ENCODE peak calls at places on chromosomes 12 and 14, in four cellular contexts. S is HepG2, D is GM12878, Z is K562. M is an unnamed sample.

GRCh38 chr12:58313091-58313855 is 371.9 kb downstream of the ATP23 start:
- DNase-seq in S (no peak), D (no peak), Z (no peak), M (no peak)

GRCh38 chr12:49413796-49414195 is 46.5 kb downstream of the SPATS2 start:
- DNase-seq in S (no peak), D (no peak), Z (no peak), M (no peak)

GRCh38 chr12:107405436-107405835 is 280.2 kb upstream of the PWP1 start:
- DNase-seq in S (no peak), D (no peak), Z (no peak), M (no peak)

GRCh38 chr12:30134229-30134628 is 350.5 kb upstream of the TMTC1 start:
- DNase-seq in S (peak), D (no peak), Z (peak), M (peak)

GRCh38 chr14:36683083-36683724 is 21.5 kb downstream of the PAX9 start:
- DNase-seq in S (no peak), D (no peak), Z (no peak), M (no peak)

GRCh38 chr12:116015525-116015924 is 262.0 kb downstream of the MED13L start:
- DNase-seq in S (peak), D (no peak), Z (peak), M (peak)

GRCh38 chr12:19546611-19547162 is 107.4 kb downstream of the AEBP2 start:
- DNase-seq in S (no peak), D (no peak), Z (no peak), M (no peak)

GRCh38 chr12:52837341-52837741 is 3.2 kb upstream of the KRT79 start:
- DNase-seq in S (no peak), D (no peak), Z (peak), M (peak)

GRCh38 chr12:71900091-71900490 is 38.6 kb upstream of the TPH2 start:
- DNase-seq in S (peak), D (no peak), Z (peak), M (peak)

GRCh38 chr12:46649433-46649832 is 176.4 kb downstream of the SLC38A4 start:
- DNase-seq in S (no peak), D (no peak), Z (no peak), M (no peak)

GRCh38 chr14:73368621-73369020 is 89.7 kb downstream of the NUMB start:
- DNase-seq in S (no peak), D (no peak), Z (no peak), M (no peak)

GRCh38 chr12:9243999-9244649 is 35.9 kb upstream of the PZP start:
- DNase-seq in S (peak), D (no peak), Z (no peak), M (no peak)

GRCh38 chr12:23083267-23083666 is 458.3 kb downstream of the ETNK1 start:
- DNase-seq in S (no peak), D (no peak), Z (peak), M (peak)

GRCh38 chr14:34874386-34875030 is 652 bp downstream of the BAZ1A start:
- DNase-seq in S (peak), D (no peak), Z (peak), M (peak)

GRCh38 chr12:42735869-42736361 is 146.4 kb upstream of the PRICKLE1 start:
- DNase-seq in S (no peak), D (no peak), Z (no peak), M (no peak)

GRCh38 chr12:51751657-51752056 is 96.9 kb downstream of the FIGNL2 start:
- DNase-seq in S (no peak), D (no peak), Z (no peak), M (no peak)

GRCh38 chr12:115341442-115341841 is 657.5 kb upstream of the TBX3 start:
- DNase-seq in S (no peak), D (no peak), Z (no peak), M (peak)

GRCh38 chr14:35402323-35403084 is 2.0 kb downstream of the NFKBIA start:
- DNase-seq in S (no peak), D (no peak), Z (no peak), M (no peak)

GRCh38 chr14:93075891-93076290 is 39.8 kb downstream of the ITPK1 start:
- DNase-seq in S (no peak), D (no peak), Z (no peak), M (no peak)

GRCh38 chr14:93072659-93073365 is 42.9 kb downstream of the ITPK1 start:
- DNase-seq in S (no peak), D (peak), Z (no peak), M (no peak)

GRCh38 chr14:93076755-93077154 is 39.0 kb downstream of the ITPK1 start:
- DNase-seq in S (no peak), D (no peak), Z (no peak), M (no peak)

GRCh38 chr14:93073366-93073722 is 42.4 kb downstream of the ITPK1 start:
- DNase-seq in S (no peak), D (no peak), Z (no peak), M (no peak)

DNA sequence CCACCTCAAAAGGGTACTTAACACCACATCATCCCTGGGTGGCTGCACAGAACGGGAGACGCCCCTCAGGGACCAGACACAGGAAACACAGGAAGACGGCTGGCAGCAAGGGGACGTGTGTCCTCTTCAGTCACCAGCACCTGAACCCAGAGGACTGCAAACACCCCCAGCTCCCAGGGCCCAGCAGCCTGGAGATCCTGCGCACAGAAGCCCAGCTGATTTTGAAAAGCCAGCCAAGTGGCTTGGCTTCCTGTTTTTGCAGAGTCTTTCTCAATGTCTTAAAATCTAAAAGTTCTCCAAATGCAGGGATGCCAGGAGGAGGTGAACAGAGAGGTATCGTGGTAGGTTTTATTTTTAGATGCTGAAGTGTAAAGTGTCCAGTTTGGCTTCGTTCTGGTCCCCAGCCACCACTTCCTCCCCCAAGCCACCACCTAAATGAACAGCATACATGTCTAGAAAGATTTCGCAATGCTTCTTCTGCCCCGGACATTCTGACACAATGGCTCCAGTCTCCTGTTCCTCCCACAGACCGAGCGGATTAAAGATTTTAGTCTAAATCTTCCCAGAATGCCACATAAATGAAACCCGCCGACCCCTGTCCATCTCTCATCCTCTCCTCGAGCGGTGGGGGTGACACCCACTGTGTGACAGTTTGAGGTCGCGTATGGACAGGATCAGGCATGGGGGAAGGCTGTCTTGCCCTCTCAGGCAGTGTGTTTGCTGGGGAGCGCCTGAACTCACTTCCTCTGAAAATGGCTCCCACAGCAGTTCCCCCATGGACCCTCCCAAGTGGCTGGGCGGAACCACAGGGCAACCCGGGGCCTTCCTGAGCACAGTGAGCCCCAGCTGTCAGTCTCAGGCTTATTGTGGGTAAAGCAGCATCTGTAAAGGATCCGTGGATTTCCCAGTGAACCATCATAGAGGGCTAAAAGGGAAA is 41.6 kb downstream of the ITPK1 start:
- DNase-seq in S (peak), D (no peak), Z (no peak), M (no peak)
- TF ChIP-seq POLR2AphosphoS2 in S (no peak), D (no peak), Z (no peak), M (no peak)

DNA sequence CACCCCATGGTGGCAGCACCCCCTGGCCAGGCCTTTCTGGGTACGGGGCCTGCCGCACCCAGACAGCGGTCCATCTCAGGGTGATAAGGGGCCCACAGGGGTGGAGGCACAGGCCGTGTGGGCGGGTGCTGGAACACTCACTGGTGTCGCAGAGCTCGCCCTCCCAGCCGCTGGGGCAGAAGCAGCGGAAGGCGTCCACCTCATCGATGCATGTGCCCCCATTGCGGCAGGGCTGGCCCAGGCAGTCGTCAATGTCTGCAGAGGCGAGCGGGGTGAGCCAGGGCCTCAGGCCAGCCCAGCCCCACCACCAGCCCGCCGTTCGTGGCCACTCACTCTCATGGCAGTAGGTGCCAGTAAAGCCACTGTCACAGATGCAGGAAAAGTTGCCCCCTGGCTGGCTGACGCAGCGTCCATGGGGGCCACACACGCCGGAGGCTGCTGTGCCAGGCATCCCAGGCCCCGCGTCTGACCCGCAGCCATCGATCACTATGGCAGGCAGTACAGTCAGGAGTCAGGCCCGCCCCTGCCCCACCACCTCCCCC is 19.9 kb downstream of the JAG2 start:
- DNase-seq in S (no peak), D (no peak), Z (no peak), M (no peak)
- TF ChIP-seq POLR2AphosphoS2 in S (no peak), D (no peak), Z (no peak), M (no peak)

GRCh38 chr12:14366211-14366762 is 805 bp downstream of the ATF7IP start:
- DNase-seq in S (peak), D (no peak), Z (peak), M (peak)
- TF ChIP-seq POLR2AphosphoS2 in S (no peak), D (no peak), Z (no peak), M (no peak)

GRCh38 chr14:68473050-68473449 is 319.8 kb downstream of the ZFP36L1 start:
- DNase-seq in S (no peak), D (no peak), Z (no peak), M (no peak)
- TF ChIP-seq POLR2AphosphoS2 in S (no peak), D (no peak), Z (no peak), M (no peak)

DNA sequence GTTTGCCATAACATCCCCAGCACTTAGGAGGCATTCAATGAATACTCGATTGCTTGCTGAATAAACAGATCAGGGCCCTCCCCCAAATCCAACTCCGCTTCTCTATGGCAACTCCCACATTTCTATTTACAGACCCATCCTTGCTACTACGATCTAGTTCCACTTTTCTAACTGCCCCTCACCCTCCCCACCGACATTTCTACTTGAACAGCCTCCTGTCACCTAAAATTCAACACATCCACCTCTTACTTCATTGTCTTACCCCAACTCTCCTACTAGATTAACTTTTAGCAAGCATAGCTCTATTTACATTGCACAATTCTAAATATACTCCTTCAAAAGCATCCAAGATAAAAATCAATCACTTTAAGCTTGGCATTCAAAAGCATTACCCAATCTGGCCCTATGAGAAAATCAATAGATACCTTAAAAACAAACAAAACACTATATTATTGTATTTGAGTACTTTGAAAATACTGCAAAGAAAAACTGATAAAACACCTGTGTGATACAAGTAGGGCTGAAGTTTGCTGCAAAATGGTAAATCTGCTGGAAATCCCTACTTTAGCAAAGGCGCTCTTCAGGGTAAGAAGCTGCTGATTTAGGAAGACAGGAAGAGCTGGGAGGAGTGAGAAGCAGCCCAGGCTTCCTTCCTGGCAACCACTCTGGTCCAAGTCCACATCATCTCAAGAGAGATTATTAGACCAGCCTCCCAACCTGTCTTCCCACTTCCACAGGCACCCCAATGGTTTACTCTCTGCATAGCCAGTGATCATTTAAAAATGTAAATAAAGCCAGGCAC is 96.4 kb downstream of the HECTD4 start:
- DNase-seq in S (peak), D (no peak), Z (no peak), M (no peak)
- TF ChIP-seq POLR2AphosphoS2 in S (no peak), D (no peak), Z (no peak), M (no peak)

M was measured in A549.